ENCODE peak calls at places on chromosome 5, in ten cellular contexts. I, P, C, B, U, L, R, T, D and N are unnamed samples. For H3K36me3, the result is how much of the 10 kb centered on the place peaks cover.

GRCh38 chr5:102561894-102562760 is 63.3 kb upstream of the SLCO6A1 start:
- DNase-seq in P (peak), U (peak), T (no peak), L (no peak), B (no peak), C (no peak), R (no peak), D (peak), I (peak), N (no peak)

GRCh38 chr5:58357121-58357520 is 102.8 kb downstream of the PLK2 start:
- DNase-seq in D (no peak), L (no peak), T (no peak), I (peak), P (no peak), U (no peak), B (no peak), R (no peak), C (no peak), N (no peak)

GRCh38 chr5:103394676-103395075 is 136.1 kb downstream of the MACIR start:
- DNase-seq in B (no peak), D (no peak), R (no peak), C (no peak), I (no peak), T (no peak), U (no peak), L (no peak), P (peak), N (no peak)

GRCh38 chr5:134209477-134210240 is 16.2 kb downstream of the PPP2CA start:
- DNase-seq in T (no peak), B (no peak), C (no peak), I (no peak), D (no peak), U (no peak), P (no peak), R (no peak), L (no peak), N (no peak)

GRCh38 chr5:53892236-53892635 is 331.8 kb downstream of the NDUFS4 start:
- DNase-seq in D (no peak), I (peak), R (no peak), U (no peak), P (no peak), L (no peak), C (no peak), T (no peak), B (no peak), N (no peak)

GRCh38 chr5:13249854-13250253 is 694.6 kb downstream of the DNAH5 start:
- DNase-seq in B (no peak), R (no peak), L (no peak), D (no peak), T (no peak), P (no peak), C (no peak), U (no peak), I (no peak), N (peak)

GRCh38 chr5:74199005-74199404 is 441.5 kb downstream of the ENC1 start:
- DNase-seq in P (no peak), R (no peak), B (no peak), U (no peak), L (no peak), I (peak), T (no peak), D (no peak), C (no peak), N (no peak)

GRCh38 chr5:34497031-34497808 is 158.9 kb upstream of the RAI14 start:
- DNase-seq in I (no peak), L (peak), B (no peak), C (peak), U (no peak), T (no peak), D (no peak), P (no peak), R (peak), N (no peak)

DNA sequence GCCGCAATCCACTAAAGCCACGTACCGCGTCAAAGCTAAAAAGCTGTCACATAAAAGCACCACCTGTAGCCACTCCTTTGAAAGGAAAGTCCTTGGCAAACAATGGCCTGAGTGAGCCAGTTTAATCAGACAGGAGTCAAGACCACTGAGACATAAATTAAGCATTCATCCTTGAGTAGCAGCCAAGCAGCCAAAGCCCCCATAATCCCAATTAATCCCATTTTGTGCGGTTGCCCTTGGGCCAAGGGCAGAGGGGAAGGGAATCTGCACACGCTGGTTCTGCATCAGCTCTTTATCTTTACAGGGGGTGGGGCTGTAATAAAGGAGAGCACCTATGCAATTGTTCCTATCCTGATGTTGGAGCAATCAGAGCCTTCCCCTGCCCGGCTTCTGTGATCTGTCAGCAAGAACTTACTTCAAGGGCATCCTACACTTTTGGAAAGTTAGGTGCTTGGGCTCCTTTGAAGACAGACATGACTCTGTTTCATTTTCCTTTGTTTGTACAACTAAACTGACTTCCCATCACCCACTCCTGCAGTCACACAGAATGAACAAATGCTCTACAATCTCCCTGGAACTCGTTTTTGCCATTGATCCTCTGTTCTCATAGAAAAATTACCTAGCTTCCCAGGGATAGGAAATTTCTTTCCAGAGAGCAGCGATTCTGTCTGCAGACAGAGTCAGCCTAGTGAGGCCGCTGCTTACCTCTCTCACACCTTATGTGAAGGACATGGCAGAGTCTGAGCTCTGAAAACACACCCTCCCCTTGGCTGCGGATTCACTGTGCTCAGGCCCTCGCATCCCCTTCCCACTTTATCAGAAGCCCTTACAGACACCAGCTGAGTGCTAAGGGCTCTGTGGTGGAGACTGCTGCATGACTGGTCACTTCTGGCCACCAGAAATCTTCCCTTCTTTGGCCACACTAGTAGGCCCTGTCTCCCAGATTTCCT is 116.2 kb upstream of the TBCA start:
- DNase-seq in U (no peak), P (no peak), D (no peak), C (no peak), T (no peak), B (peak), R (no peak), L (no peak), I (no peak), N (no peak)
- H3K36me3 ChIP-seq in U (under half), P (under half), D (under half), C (under half), T (under half), B (under half), R (under half), L (under half), I (under half), N (under half)

GRCh38 chr5:150038547-150038946 is 38.0 kb downstream of the HMGXB3 start:
- DNase-seq in U (no peak), P (peak), R (no peak), I (no peak), C (no peak), L (no peak), T (no peak), B (no peak), D (no peak), N (no peak)

GRCh38 chr5:150035139-150035893 is 34.8 kb downstream of the HMGXB3 start:
- DNase-seq in C (no peak), I (no peak), R (no peak), B (no peak), U (no peak), D (no peak), P (no peak), L (no peak), T (no peak), N (no peak)

GRCh38 chr5:150034677-150035076 is 34.1 kb downstream of the HMGXB3 start:
- DNase-seq in I (peak), B (no peak), C (peak), T (no peak), D (no peak), U (no peak), P (no peak), L (no peak), R (no peak), N (no peak)

GRCh38 chr5:150036513-150036912 is 36.0 kb downstream of the HMGXB3 start:
- DNase-seq in I (peak), C (no peak), R (no peak), T (no peak), B (no peak), D (peak), P (no peak), U (no peak), L (peak), N (peak)

DNA sequence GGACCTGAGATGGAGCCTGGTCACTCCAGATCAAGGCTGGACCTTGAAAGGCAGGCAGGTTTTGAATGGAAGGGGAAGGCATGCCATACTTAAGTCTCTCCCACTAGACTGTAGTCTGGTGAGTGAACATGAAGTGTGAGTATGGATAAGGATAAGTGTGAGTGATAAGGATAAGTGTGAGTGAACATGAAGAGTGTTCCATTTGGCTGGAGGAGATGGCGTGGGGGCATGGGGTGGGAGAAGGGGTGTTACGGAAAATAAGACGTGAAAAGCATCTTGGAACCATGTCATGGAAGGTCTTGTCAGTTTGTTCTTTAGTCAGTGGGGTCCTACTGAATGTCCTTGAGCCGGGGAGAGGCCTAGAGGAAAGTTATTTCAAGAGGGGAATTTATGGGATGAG is 32.8 kb downstream of the HMGXB3 start:
- DNase-seq in U (no peak), I (no peak), L (no peak), R (no peak), C (no peak), D (no peak), B (no peak), P (no peak), T (no peak), N (no peak)
- H3K36me3 ChIP-seq in U (under half), I (under half), L (under half), R (half or more), C (half or more), D (under half), B (under half), P (half or more), T (half or more), N (under half)

DNA sequence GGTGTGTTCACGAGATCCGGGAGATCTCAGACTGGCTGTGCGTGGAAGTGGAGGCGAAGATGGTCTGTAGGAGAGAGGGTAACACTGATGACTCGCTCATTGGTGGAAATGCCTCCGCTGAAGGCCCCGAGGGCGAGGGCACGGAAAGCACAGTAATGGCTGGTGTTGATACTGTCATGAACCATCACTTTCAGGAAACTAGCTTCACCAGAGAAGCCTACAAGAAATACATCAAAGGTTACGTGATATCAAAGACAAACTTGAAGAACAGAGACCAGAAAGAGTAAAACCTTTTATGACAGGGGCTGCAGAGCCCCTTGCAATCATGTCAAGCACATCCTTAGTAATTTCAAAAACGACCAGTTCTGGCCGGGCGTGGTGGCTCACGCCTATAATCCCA is 265.7 kb downstream of the GOLPH3 start:
- DNase-seq in U (no peak), L (no peak), T (no peak), B (no peak), D (no peak), P (no peak), R (no peak), C (no peak), I (no peak), N (no peak)
- H3K36me3 ChIP-seq in U (under half), L (under half), T (under half), B (under half), D (under half), P (under half), R (under half), C (under half), I (under half), N (under half)

DNA sequence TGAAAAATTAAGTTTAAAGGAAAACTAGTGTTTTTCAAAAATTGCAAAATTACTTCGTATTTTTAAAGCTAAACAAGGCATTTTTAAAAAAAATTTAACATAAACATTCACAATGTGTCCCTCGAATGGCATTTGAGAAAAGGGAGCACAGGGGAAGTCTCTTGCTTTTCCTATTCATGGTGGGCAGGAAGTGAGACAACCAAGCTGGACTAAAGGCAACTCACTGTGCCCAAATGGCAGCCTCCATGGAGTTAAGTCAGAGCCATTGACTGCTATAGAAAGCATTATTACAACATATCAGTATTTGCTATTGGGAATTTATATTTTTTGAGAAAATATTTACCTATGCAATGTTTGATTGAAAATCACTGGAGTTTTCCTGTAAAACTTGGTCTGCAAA is 8.3 kb downstream of the HNRNPH1 start:
- DNase-seq in T (no peak), B (no peak), D (no peak), P (no peak), R (no peak), I (peak), C (no peak), U (no peak), L (no peak), N (no peak)
- H3K36me3 ChIP-seq in T (half or more), B (half or more), D (under half), P (half or more), R (half or more), I (half or more), C (half or more), U (half or more), L (under half), N (under half)

DNA sequence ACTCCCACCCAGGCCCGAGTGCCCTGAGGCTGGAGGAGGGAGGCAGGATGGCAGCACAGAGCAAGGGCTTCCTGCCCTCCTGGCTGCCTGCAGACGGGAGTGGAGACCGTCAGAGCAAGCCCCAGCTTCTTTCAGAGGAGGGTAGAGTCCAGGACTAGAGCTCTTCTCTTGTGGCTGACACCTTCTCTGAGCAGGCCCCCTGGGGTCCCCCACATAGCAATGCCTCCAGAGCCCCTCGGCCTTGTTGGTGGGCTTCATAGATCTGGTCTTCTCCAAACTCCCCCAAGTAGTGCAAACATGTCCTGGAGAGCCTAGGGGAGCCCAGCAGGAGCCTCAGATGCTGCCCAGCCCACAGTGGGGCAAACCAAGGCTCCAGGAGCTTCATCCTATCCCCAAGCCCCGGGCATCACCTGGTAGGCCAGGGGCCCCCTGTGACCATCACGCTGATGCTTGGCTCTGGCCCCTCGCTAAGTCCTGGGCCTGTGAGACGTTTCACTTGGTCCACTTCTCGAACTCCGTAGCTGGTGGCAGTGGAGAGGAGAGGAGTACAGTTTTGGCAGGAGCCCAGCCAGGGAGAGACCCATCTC is 2.0 kb downstream of the MZB1 start:
- DNase-seq in U (peak), D (no peak), L (no peak), C (no peak), P (no peak), R (no peak), B (no peak), T (no peak), I (no peak), N (no peak)
- H3K36me3 ChIP-seq in U (under half), D (under half), L (under half), C (under half), P (under half), R (under half), B (under half), T (under half), I (under half), N (under half)

DNA sequence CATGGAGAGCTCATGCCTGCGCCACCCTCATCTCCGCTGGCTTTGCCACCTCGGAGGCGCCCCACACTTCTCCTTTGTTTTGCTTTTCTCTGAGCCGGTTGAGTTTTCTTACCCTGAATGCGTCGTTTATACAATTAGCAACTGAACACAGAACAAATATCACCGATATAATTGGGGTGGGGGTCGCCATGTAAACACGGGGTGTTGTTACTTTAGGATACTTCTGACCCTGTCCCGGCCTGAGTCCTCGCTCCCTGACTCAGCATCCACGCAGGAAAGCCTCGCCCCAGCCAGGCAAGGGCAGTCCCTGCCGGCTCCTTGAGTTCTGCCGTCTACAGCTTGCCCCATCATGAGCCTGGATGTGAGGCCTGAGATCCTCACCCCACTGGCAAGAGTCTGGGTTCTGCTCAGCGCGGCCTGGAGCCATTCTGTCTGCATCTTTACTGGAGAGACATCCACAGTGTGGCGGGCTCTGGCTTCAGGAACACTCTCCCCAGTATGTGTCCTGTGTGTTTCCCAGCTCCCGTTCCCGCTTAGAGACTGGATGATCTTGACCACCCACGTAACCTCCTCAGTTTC is 5.5 kb downstream of the NKX2-5 start:
- DNase-seq in D (no peak), B (peak), L (no peak), C (no peak), R (no peak), T (no peak), I (no peak), U (peak), P (no peak), N (no peak)
- H3K36me3 ChIP-seq in D (under half), B (half or more), L (under half), C (under half), R (under half), T (under half), I (under half), U (under half), P (under half), N (under half)

DNA sequence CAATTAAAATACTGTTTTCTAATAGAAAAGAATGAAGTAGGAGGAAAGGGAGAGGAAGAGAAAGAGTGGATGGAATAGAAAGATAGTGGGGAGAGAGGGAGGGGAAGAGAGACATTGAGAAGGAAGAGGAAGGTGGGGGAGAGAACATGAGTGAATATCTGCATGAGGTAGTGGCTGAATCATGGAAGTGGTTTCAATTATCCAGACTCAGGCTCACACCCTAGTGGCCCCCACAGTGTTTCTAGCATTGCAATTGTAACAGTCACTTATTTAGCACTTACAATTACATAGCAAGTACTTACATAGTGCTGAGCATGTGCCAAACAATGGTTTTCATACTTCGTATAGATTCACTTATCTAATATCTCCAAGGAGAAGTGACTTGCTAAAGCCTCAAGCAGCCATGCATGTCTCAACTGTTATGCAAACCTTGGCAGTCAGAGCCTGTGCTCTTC is 72.7 kb downstream of the CAST start:
- DNase-seq in I (peak), P (no peak), T (no peak), R (no peak), D (no peak), L (no peak), B (no peak), U (no peak), C (no peak), N (peak)
- H3K36me3 ChIP-seq in I (under half), P (under half), T (under half), R (half or more), D (under half), L (under half), B (under half), U (under half), C (half or more), N (under half)

DNA sequence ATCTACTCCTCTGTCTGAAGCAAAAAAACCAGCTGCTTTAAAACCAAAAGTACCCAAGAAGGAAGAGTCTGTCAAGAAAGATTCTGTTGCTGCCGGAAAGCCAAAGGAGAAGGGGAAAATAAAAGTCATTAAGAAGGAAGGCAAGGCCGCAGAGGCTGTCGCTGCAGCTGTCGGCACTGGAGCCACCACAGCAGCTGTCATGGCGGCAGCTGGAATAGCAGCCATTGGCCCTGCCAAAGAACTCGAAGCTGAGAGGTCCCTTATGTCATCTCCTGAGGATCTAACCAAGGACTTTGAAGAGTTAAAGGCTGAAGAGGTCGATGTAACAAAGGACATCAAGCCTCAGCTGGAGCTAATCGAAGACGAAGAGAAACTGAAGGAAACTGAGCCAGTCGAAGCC is 88.3 kb downstream of the MAP1B start:
- DNase-seq in U (no peak), T (no peak), R (no peak), I (no peak), B (no peak), C (no peak), L (no peak), P (no peak), D (no peak), N (no peak)
- H3K36me3 ChIP-seq in U (under half), T (under half), R (half or more), I (half or more), B (under half), C (half or more), L (under half), P (half or more), D (under half), N (under half)

GRCh38 chr5:71483355-71483754 is 27.9 kb downstream of the BDP1 start:
- DNase-seq in C (no peak), B (no peak), I (peak), R (no peak), T (no peak), P (no peak), U (no peak), D (no peak), L (no peak), N (peak)
- H3K36me3 ChIP-seq in C (half or more), B (under half), I (under half), R (half or more), T (under half), P (half or more), U (under half), D (under half), L (under half), N (under half)